ENCODE peak calls at places on chromosomes 12 and 14, in eight cellular contexts. One of them, this sample, is unnamed. For H3K4me1, the result is how much of the 10 kb centered on the place peaks cover.

GRCh38 chr14:22888662-22889061 is 5.6 kb downstream of the REM2 start:
- DNase-seq in heart right ventricle: no peak
- DNase-seq in tibial artery: no peak
- DNase-seq in PC-3: no peak
- DNase-seq in GM23338: no peak
- DNase-seq in MM.1S: peak
- DNase-seq in mesendoderm: no peak
- DNase-seq in body of pancreas: no peak
- DNase-seq in this sample: no peak

GRCh38 chr14:23079716-23080115 is 15.2 kb downstream of the ACIN1 start:
- DNase-seq in body of pancreas: no peak
- DNase-seq in tibial artery: no peak
- DNase-seq in MM.1S: no peak
- DNase-seq in PC-3: no peak
- DNase-seq in GM23338: no peak
- DNase-seq in mesendoderm: no peak
- DNase-seq in heart right ventricle: no peak
- DNase-seq in this sample: no peak

GRCh38 chr14:93009471-93010117 is 86.6 kb downstream of the CHGA start:
- DNase-seq in MM.1S: no peak
- DNase-seq in tibial artery: peak
- DNase-seq in body of pancreas: no peak
- DNase-seq in GM23338: no peak
- DNase-seq in mesendoderm: no peak
- DNase-seq in PC-3: no peak
- DNase-seq in heart right ventricle: no peak
- DNase-seq in this sample: no peak

GRCh38 chr14:72094844-72095582 is 162.8 kb downstream of the RGS6 start:
- DNase-seq in tibial artery: no peak
- DNase-seq in GM23338: no peak
- DNase-seq in heart right ventricle: no peak
- DNase-seq in PC-3: no peak
- DNase-seq in MM.1S: no peak
- DNase-seq in body of pancreas: no peak
- DNase-seq in mesendoderm: no peak
- DNase-seq in this sample: no peak

GRCh38 chr12:3046441-3047200 is 30.6 kb upstream of the TSPAN9 start:
- DNase-seq in heart right ventricle: peak
- DNase-seq in mesendoderm: no peak
- DNase-seq in MM.1S: no peak
- DNase-seq in tibial artery: no peak
- DNase-seq in PC-3: peak
- DNase-seq in GM23338: no peak
- DNase-seq in body of pancreas: no peak
- DNase-seq in this sample: no peak

GRCh38 chr12:89040146-89040964 is 311.9 kb downstream of the DUSP6 start:
- DNase-seq in tibial artery: no peak
- DNase-seq in MM.1S: peak
- DNase-seq in mesendoderm: no peak
- DNase-seq in heart right ventricle: no peak
- DNase-seq in body of pancreas: peak
- DNase-seq in PC-3: peak
- DNase-seq in GM23338: peak
- DNase-seq in this sample: no peak

GRCh38 chr14:53509845-53510244 is 356.7 kb upstream of the DDHD1 start:
- DNase-seq in body of pancreas: peak
- DNase-seq in heart right ventricle: peak
- DNase-seq in PC-3: no peak
- DNase-seq in tibial artery: peak
- DNase-seq in MM.1S: no peak
- DNase-seq in mesendoderm: no peak
- DNase-seq in GM23338: no peak
- DNase-seq in this sample: no peak

GRCh38 chr12:43655586-43655985 is 103.0 kb downstream of the PUS7L start:
- DNase-seq in MM.1S: no peak
- DNase-seq in PC-3: peak
- DNase-seq in mesendoderm: no peak
- DNase-seq in body of pancreas: no peak
- DNase-seq in heart right ventricle: no peak
- DNase-seq in tibial artery: no peak
- DNase-seq in GM23338: no peak
- DNase-seq in this sample: no peak

GRCh38 chr14:63677891-63678379 is 36.3 kb upstream of the WDR89 start:
- DNase-seq in GM23338: no peak
- DNase-seq in heart right ventricle: no peak
- DNase-seq in mesendoderm: peak
- DNase-seq in MM.1S: no peak
- DNase-seq in body of pancreas: no peak
- DNase-seq in tibial artery: no peak
- DNase-seq in PC-3: peak
- DNase-seq in this sample: peak

GRCh38 chr12:114667669-114668150 is 16.3 kb downstream of the TBX3 start:
- DNase-seq in tibial artery: no peak
- DNase-seq in PC-3: no peak
- DNase-seq in body of pancreas: no peak
- DNase-seq in MM.1S: no peak
- DNase-seq in GM23338: no peak
- DNase-seq in mesendoderm: no peak
- DNase-seq in heart right ventricle: no peak
- DNase-seq in this sample: no peak
- H3K4me3 ChIP-seq in tibial artery: peak
- H3K4me3 ChIP-seq in PC-3: peak
- H3K4me3 ChIP-seq in body of pancreas: no peak
- H3K4me3 ChIP-seq in MM.1S: no peak
- H3K4me3 ChIP-seq in GM23338: peak
- H3K4me3 ChIP-seq in mesendoderm: no peak
- H3K4me3 ChIP-seq in heart right ventricle: peak
- H3K4me3 ChIP-seq in this sample: peak

GRCh38 chr12:124927325-124928094 is 13.1 kb upstream of the UBC start:
- DNase-seq in mesendoderm: peak
- DNase-seq in MM.1S: peak
- DNase-seq in PC-3: peak
- DNase-seq in GM23338: peak
- DNase-seq in tibial artery: peak
- DNase-seq in heart right ventricle: peak
- DNase-seq in body of pancreas: peak
- DNase-seq in this sample: peak

GRCh38 chr12:124923906-124924734 is 9.7 kb upstream of the UBC start:
- DNase-seq in PC-3: peak
- DNase-seq in MM.1S: no peak
- DNase-seq in tibial artery: no peak
- DNase-seq in GM23338: peak
- DNase-seq in heart right ventricle: no peak
- DNase-seq in body of pancreas: no peak
- DNase-seq in mesendoderm: peak
- DNase-seq in this sample: peak

GRCh38 chr12:124921200-124922008 is 7.0 kb upstream of the UBC start:
- DNase-seq in GM23338: peak
- DNase-seq in mesendoderm: peak
- DNase-seq in body of pancreas: peak
- DNase-seq in heart right ventricle: peak
- DNase-seq in MM.1S: peak
- DNase-seq in tibial artery: no peak
- DNase-seq in PC-3: peak
- DNase-seq in this sample: peak

GRCh38 chr12:124928095-124928911 is 13.9 kb upstream of the UBC start:
- DNase-seq in GM23338: peak
- DNase-seq in MM.1S: no peak
- DNase-seq in mesendoderm: no peak
- DNase-seq in body of pancreas: peak
- DNase-seq in PC-3: peak
- DNase-seq in tibial artery: peak
- DNase-seq in heart right ventricle: peak
- DNase-seq in this sample: no peak

GRCh38 chr12:124925117-124925516 is 10.7 kb upstream of the UBC start:
- DNase-seq in heart right ventricle: no peak
- DNase-seq in PC-3: no peak
- DNase-seq in GM23338: no peak
- DNase-seq in MM.1S: no peak
- DNase-seq in tibial artery: no peak
- DNase-seq in body of pancreas: no peak
- DNase-seq in mesendoderm: no peak
- DNase-seq in this sample: no peak
- H3K4me1 ChIP-seq in heart right ventricle: under half
- H3K4me1 ChIP-seq in PC-3: under half
- H3K4me1 ChIP-seq in GM23338: under half
- H3K4me1 ChIP-seq in MM.1S: under half
- H3K4me1 ChIP-seq in tibial artery: under half
- H3K4me1 ChIP-seq in body of pancreas: under half
- H3K4me1 ChIP-seq in mesendoderm: under half
- H3K4me1 ChIP-seq in this sample: under half

GRCh38 chr12:102096855-102097254 is 23.1 kb downstream of the NUP37 start:
- DNase-seq in body of pancreas: no peak
- DNase-seq in PC-3: no peak
- DNase-seq in GM23338: no peak
- DNase-seq in tibial artery: no peak
- DNase-seq in heart right ventricle: no peak
- DNase-seq in MM.1S: peak
- DNase-seq in mesendoderm: no peak
- DNase-seq in this sample: no peak

GRCh38 chr12:102095677-102096263 is 24.1 kb downstream of the NUP37 start:
- DNase-seq in body of pancreas: no peak
- DNase-seq in PC-3: peak
- DNase-seq in mesendoderm: peak
- DNase-seq in heart right ventricle: no peak
- DNase-seq in GM23338: peak
- DNase-seq in tibial artery: no peak
- DNase-seq in MM.1S: peak
- DNase-seq in this sample: peak

GRCh38 chr12:102093319-102093718 is 26.6 kb downstream of the NUP37 start:
- DNase-seq in mesendoderm: no peak
- DNase-seq in tibial artery: no peak
- DNase-seq in MM.1S: no peak
- DNase-seq in heart right ventricle: no peak
- DNase-seq in body of pancreas: no peak
- DNase-seq in GM23338: no peak
- DNase-seq in PC-3: no peak
- DNase-seq in this sample: peak
- H3K27ac ChIP-seq in mesendoderm: no peak
- H3K27ac ChIP-seq in tibial artery: no peak
- H3K27ac ChIP-seq in MM.1S: no peak
- H3K27ac ChIP-seq in heart right ventricle: no peak
- H3K27ac ChIP-seq in body of pancreas: no peak
- H3K27ac ChIP-seq in GM23338: no peak
- H3K27ac ChIP-seq in PC-3: no peak
- H3K27ac ChIP-seq in this sample: no peak

GRCh38 chr14:101558739-101559240 is 2.5 kb upstream of the DIO3 start:
- DNase-seq in GM23338: no peak
- DNase-seq in MM.1S: no peak
- DNase-seq in mesendoderm: no peak
- DNase-seq in body of pancreas: no peak
- DNase-seq in heart right ventricle: no peak
- DNase-seq in tibial artery: no peak
- DNase-seq in PC-3: no peak
- DNase-seq in this sample: no peak

GRCh38 chr14:101560534-101561113 is 671 bp upstream of the DIO3 start:
- DNase-seq in mesendoderm: no peak
- DNase-seq in tibial artery: no peak
- DNase-seq in GM23338: peak
- DNase-seq in MM.1S: no peak
- DNase-seq in body of pancreas: no peak
- DNase-seq in PC-3: no peak
- DNase-seq in heart right ventricle: no peak
- DNase-seq in this sample: no peak

GRCh38 chr14:101557811-101558738 is 3.2 kb upstream of the DIO3 start:
- DNase-seq in PC-3: peak
- DNase-seq in GM23338: peak
- DNase-seq in tibial artery: peak
- DNase-seq in mesendoderm: peak
- DNase-seq in heart right ventricle: no peak
- DNase-seq in MM.1S: no peak
- DNase-seq in body of pancreas: peak
- DNase-seq in this sample: no peak

GRCh38 chr14:101559624-101560533 is 1.4 kb upstream of the DIO3 start:
- DNase-seq in heart right ventricle: no peak
- DNase-seq in body of pancreas: peak
- DNase-seq in tibial artery: no peak
- DNase-seq in GM23338: peak
- DNase-seq in MM.1S: no peak
- DNase-seq in mesendoderm: peak
- DNase-seq in PC-3: peak
- DNase-seq in this sample: no peak

GRCh38 chr14:101559250-101559623 is 2.1 kb upstream of the DIO3 start:
- DNase-seq in GM23338: no peak
- DNase-seq in PC-3: no peak
- DNase-seq in tibial artery: no peak
- DNase-seq in heart right ventricle: no peak
- DNase-seq in MM.1S: no peak
- DNase-seq in body of pancreas: no peak
- DNase-seq in mesendoderm: no peak
- DNase-seq in this sample: no peak
- H3K4me3 ChIP-seq in GM23338: peak
- H3K4me3 ChIP-seq in PC-3: peak
- H3K4me3 ChIP-seq in tibial artery: peak
- H3K4me3 ChIP-seq in heart right ventricle: peak
- H3K4me3 ChIP-seq in MM.1S: no peak
- H3K4me3 ChIP-seq in body of pancreas: no peak
- H3K4me3 ChIP-seq in mesendoderm: peak
- H3K4me3 ChIP-seq in this sample: no peak

DNA sequence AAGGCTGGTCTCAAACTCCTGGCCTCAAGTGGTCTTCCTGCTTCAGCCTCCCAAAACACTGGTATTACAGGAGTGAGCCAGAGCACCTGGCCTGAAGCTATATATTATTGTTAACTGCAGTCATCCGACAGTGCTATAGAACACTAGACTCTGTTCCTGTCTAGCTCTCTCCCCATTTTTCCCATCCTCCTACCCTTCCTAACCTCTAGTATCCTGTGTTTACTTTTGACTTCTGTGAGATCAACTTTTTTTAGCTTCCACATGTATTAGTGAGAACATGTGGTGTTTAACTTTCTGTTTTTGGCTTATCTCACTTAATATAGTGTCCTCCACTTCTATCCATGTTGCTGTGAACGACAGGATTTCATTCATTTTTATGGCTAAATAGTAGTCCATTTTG is 34.7 kb downstream of the TRAF3 start:
- DNase-seq in mesendoderm: no peak
- DNase-seq in PC-3: no peak
- DNase-seq in heart right ventricle: no peak
- DNase-seq in body of pancreas: no peak
- DNase-seq in tibial artery: no peak
- DNase-seq in MM.1S: no peak
- DNase-seq in GM23338: no peak
- DNase-seq in this sample: no peak
- H3K4me1 ChIP-seq in mesendoderm: under half
- H3K4me1 ChIP-seq in PC-3: under half
- H3K4me1 ChIP-seq in heart right ventricle: under half
- H3K4me1 ChIP-seq in body of pancreas: under half
- H3K4me1 ChIP-seq in tibial artery: under half
- H3K4me1 ChIP-seq in MM.1S: under half
- H3K4me1 ChIP-seq in GM23338: under half
- H3K4me1 ChIP-seq in this sample: under half

This sample was measured in SJSA1.